ENCODE peak calls at places on chromosomes 4 and X, in ten cellular contexts. One of them, this sample, is unnamed.
A peak's percentile ranks its signal among the peaks of the same experiment; 100 is the strongest.

GRCh38 chrX:29872831-29873230 is 342.5 kb upstream of the MAGEB2 start:
- DNase-seq in GM23338: no peak
- DNase-seq in right lobe of liver: no peak
- DNase-seq in fibroblast of mammary gland: no peak
- DNase-seq in spleen: no peak
- DNase-seq in HCT116: no peak
- DNase-seq in fibroblast of the aortic adventitia: no peak
- DNase-seq in astrocyte of the spinal cord: no peak
- DNase-seq in fibroblast of pulmonary artery: no peak
- DNase-seq in suprapubic skin: no peak
- DNase-seq in this sample: no peak

GRCh38 chrX:44480591-44480990 is 62.1 kb downstream of the FUNDC1 start:
- DNase-seq in fibroblast of mammary gland: no peak
- DNase-seq in astrocyte of the spinal cord: no peak
- DNase-seq in fibroblast of pulmonary artery: no peak
- DNase-seq in HCT116: no peak
- DNase-seq in GM23338: no peak
- DNase-seq in suprapubic skin: no peak
- DNase-seq in fibroblast of the aortic adventitia: no peak
- DNase-seq in right lobe of liver: no peak
- DNase-seq in spleen: no peak
- DNase-seq in this sample: no peak

GRCh38 chrX:84336646-84337045 is 148.6 kb upstream of the RPS6KA6 start:
- DNase-seq in fibroblast of the aortic adventitia: no peak
- DNase-seq in HCT116: no peak
- DNase-seq in astrocyte of the spinal cord: no peak
- DNase-seq in GM23338: no peak
- DNase-seq in right lobe of liver: no peak
- DNase-seq in suprapubic skin: no peak
- DNase-seq in fibroblast of pulmonary artery: peak; percentile 9
- DNase-seq in spleen: no peak
- DNase-seq in fibroblast of mammary gland: no peak
- DNase-seq in this sample: peak; percentile 4

GRCh38 chr4:134906404-134907023 is 704.9 kb upstream of the PABPC4L start:
- DNase-seq in GM23338: peak; percentile 70
- DNase-seq in spleen: no peak
- DNase-seq in fibroblast of the aortic adventitia: no peak
- DNase-seq in astrocyte of the spinal cord: peak; percentile 28
- DNase-seq in fibroblast of pulmonary artery: peak; percentile 25
- DNase-seq in right lobe of liver: no peak
- DNase-seq in fibroblast of mammary gland: no peak
- DNase-seq in suprapubic skin: no peak
- DNase-seq in HCT116: no peak
- DNase-seq in this sample: peak; percentile 7

GRCh38 chrX:67721321-67721720 is 177.5 kb downstream of the AR start:
- DNase-seq in fibroblast of mammary gland: no peak
- DNase-seq in fibroblast of the aortic adventitia: no peak
- DNase-seq in spleen: no peak
- DNase-seq in fibroblast of pulmonary artery: no peak
- DNase-seq in suprapubic skin: no peak
- DNase-seq in right lobe of liver: no peak
- DNase-seq in astrocyte of the spinal cord: no peak
- DNase-seq in HCT116: no peak
- DNase-seq in GM23338: no peak
- DNase-seq in this sample: no peak

GRCh38 chr4:8392591-8393190 is 47.8 kb downstream of the ACOX3 start:
- DNase-seq in HCT116: no peak
- DNase-seq in GM23338: no peak
- DNase-seq in fibroblast of mammary gland: peak; percentile 17
- DNase-seq in fibroblast of pulmonary artery: no peak
- DNase-seq in spleen: no peak
- DNase-seq in suprapubic skin: no peak
- DNase-seq in astrocyte of the spinal cord: peak; percentile 25
- DNase-seq in fibroblast of the aortic adventitia: no peak
- DNase-seq in right lobe of liver: no peak
- DNase-seq in this sample: peak; percentile 9

GRCh38 chr4:121156822-121157769 is 7.0 kb downstream of the TNIP3 start:
- DNase-seq in suprapubic skin: no peak
- DNase-seq in HCT116: no peak
- DNase-seq in astrocyte of the spinal cord: no peak
- DNase-seq in fibroblast of mammary gland: peak; percentile 33
- DNase-seq in right lobe of liver: peak; percentile 54
- DNase-seq in GM23338: peak; percentile 84
- DNase-seq in fibroblast of the aortic adventitia: peak; percentile 24
- DNase-seq in spleen: peak; percentile 81
- DNase-seq in fibroblast of pulmonary artery: peak; percentile 42
- DNase-seq in this sample: peak; percentile 48

GRCh38 chr4:78610546-78611214 is 59.1 kb downstream of the ANXA3 start:
- DNase-seq in fibroblast of mammary gland: peak; percentile 54
- DNase-seq in suprapubic skin: no peak
- DNase-seq in spleen: no peak
- DNase-seq in astrocyte of the spinal cord: no peak
- DNase-seq in fibroblast of pulmonary artery: peak; percentile 48
- DNase-seq in GM23338: no peak
- DNase-seq in fibroblast of the aortic adventitia: peak; percentile 57
- DNase-seq in right lobe of liver: no peak
- DNase-seq in HCT116: no peak
- DNase-seq in this sample: peak; percentile 50

GRCh38 chr4:152981278-152981677 is 45.2 kb downstream of the FHDC1 start:
- DNase-seq in spleen: peak; percentile 40
- DNase-seq in astrocyte of the spinal cord: no peak
- DNase-seq in fibroblast of the aortic adventitia: no peak
- DNase-seq in suprapubic skin: no peak
- DNase-seq in right lobe of liver: no peak
- DNase-seq in GM23338: no peak
- DNase-seq in fibroblast of mammary gland: no peak
- DNase-seq in HCT116: no peak
- DNase-seq in fibroblast of pulmonary artery: no peak
- DNase-seq in this sample: no peak

GRCh38 chr4:108173599-108174057 is 4.9 kb upstream of the LEF1 start:
- DNase-seq in suprapubic skin: no peak
- DNase-seq in GM23338: no peak
- DNase-seq in spleen: no peak
- DNase-seq in fibroblast of mammary gland: no peak
- DNase-seq in astrocyte of the spinal cord: no peak
- DNase-seq in HCT116: no peak
- DNase-seq in right lobe of liver: no peak
- DNase-seq in fibroblast of the aortic adventitia: no peak
- DNase-seq in fibroblast of pulmonary artery: no peak
- DNase-seq in this sample: no peak

GRCh38 chr4:150987204-150987603 is 27.9 kb downstream of the LRBA start:
- DNase-seq in astrocyte of the spinal cord: no peak
- DNase-seq in fibroblast of mammary gland: no peak
- DNase-seq in HCT116: no peak
- DNase-seq in GM23338: no peak
- DNase-seq in fibroblast of pulmonary artery: no peak
- DNase-seq in fibroblast of the aortic adventitia: no peak
- DNase-seq in spleen: no peak
- DNase-seq in suprapubic skin: no peak
- DNase-seq in right lobe of liver: no peak
- DNase-seq in this sample: no peak

GRCh38 chrX:43121637-43122036 is 343.7 kb upstream of the PPP1R2C start:
- DNase-seq in fibroblast of mammary gland: peak; percentile 0
- DNase-seq in right lobe of liver: no peak
- DNase-seq in fibroblast of pulmonary artery: peak; percentile 6
- DNase-seq in HCT116: no peak
- DNase-seq in fibroblast of the aortic adventitia: no peak
- DNase-seq in astrocyte of the spinal cord: no peak
- DNase-seq in GM23338: peak; percentile 6
- DNase-seq in suprapubic skin: no peak
- DNase-seq in spleen: no peak
- DNase-seq in this sample: no peak
- TF ChIP-seq CTCF in fibroblast of mammary gland: no peak
- TF ChIP-seq CTCF in right lobe of liver: no peak
- TF ChIP-seq CTCF in fibroblast of pulmonary artery: peak; percentile 6
- TF ChIP-seq CTCF in HCT116: no peak
- TF ChIP-seq CTCF in fibroblast of the aortic adventitia: no peak
- TF ChIP-seq CTCF in astrocyte of the spinal cord: no peak
- TF ChIP-seq CTCF in GM23338: peak; percentile 26
- TF ChIP-seq CTCF in suprapubic skin: no peak
- TF ChIP-seq CTCF in spleen: no peak
- TF ChIP-seq CTCF in this sample: no peak

DNA sequence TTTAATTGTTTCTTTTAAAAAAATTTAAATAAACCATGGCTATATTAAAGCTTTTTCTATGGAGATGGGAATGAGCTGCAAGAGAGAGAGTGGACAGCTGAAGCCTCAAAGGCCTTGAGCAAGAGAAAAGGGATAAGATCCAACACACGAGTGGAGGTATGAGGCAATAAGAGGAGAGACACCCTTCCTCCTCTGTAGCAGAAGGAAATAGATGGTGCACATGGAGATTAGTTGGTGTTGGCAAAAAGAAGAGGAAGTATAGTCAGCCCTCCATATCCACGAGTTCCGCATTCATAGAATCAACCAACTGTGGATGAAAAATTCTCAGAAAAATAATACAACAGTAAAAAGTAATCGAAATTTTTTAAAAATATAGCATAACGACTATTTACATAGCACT is 3.2 kb downstream of the CXorf38 start:
- DNase-seq in fibroblast of pulmonary artery: peak; percentile 76
- DNase-seq in suprapubic skin: no peak
- DNase-seq in right lobe of liver: no peak
- DNase-seq in fibroblast of mammary gland: peak; percentile 64
- DNase-seq in fibroblast of the aortic adventitia: peak; percentile 77
- DNase-seq in GM23338: no peak
- DNase-seq in spleen: no peak
- DNase-seq in astrocyte of the spinal cord: no peak
- DNase-seq in HCT116: no peak
- DNase-seq in this sample: peak; percentile 68
- H3K4me3 ChIP-seq in fibroblast of pulmonary artery: peak overlapping the region; percentile 53
- H3K4me3 ChIP-seq in suprapubic skin: peak overlapping the region; percentile 35
- H3K4me3 ChIP-seq in right lobe of liver: no peak overlapping the region
- H3K4me3 ChIP-seq in fibroblast of mammary gland: peak overlapping the region; percentile 46
- H3K4me3 ChIP-seq in fibroblast of the aortic adventitia: no peak overlapping the region
- H3K4me3 ChIP-seq in GM23338: no peak overlapping the region
- H3K4me3 ChIP-seq in spleen: peak overlapping the region; percentile 86
- H3K4me3 ChIP-seq in astrocyte of the spinal cord: no peak overlapping the region
- H3K4me3 ChIP-seq in HCT116: no peak overlapping the region
- H3K4me3 ChIP-seq in this sample: peak overlapping the region; percentile 48

GRCh38 chr4:133484287-133484686 is 335.2 kb downstream of the PCDH10 start:
- DNase-seq in GM23338: no peak
- DNase-seq in suprapubic skin: no peak
- DNase-seq in HCT116: no peak
- DNase-seq in fibroblast of mammary gland: no peak
- DNase-seq in fibroblast of the aortic adventitia: no peak
- DNase-seq in spleen: no peak
- DNase-seq in astrocyte of the spinal cord: peak; percentile 20
- DNase-seq in right lobe of liver: no peak
- DNase-seq in fibroblast of pulmonary artery: no peak
- DNase-seq in this sample: no peak

GRCh38 chr4:133483600-133484246 is 334.6 kb downstream of the PCDH10 start:
- DNase-seq in GM23338: peak; percentile 65
- DNase-seq in spleen: no peak
- DNase-seq in right lobe of liver: no peak
- DNase-seq in fibroblast of pulmonary artery: peak; percentile 70
- DNase-seq in HCT116: peak; percentile 34
- DNase-seq in suprapubic skin: no peak
- DNase-seq in astrocyte of the spinal cord: peak; percentile 57
- DNase-seq in fibroblast of the aortic adventitia: peak; percentile 32
- DNase-seq in fibroblast of mammary gland: peak; percentile 12
- DNase-seq in this sample: peak; percentile 36
- TF ChIP-seq CTCF in GM23338: peak; percentile 57
- TF ChIP-seq CTCF in spleen: no peak
- TF ChIP-seq CTCF in right lobe of liver: peak; percentile 38
- TF ChIP-seq CTCF in fibroblast of pulmonary artery: peak; percentile 70
- TF ChIP-seq CTCF in HCT116: peak; percentile 32
- TF ChIP-seq CTCF in suprapubic skin: no peak
- TF ChIP-seq CTCF in astrocyte of the spinal cord: peak; percentile 58
- TF ChIP-seq CTCF in fibroblast of the aortic adventitia: peak; percentile 39
- TF ChIP-seq CTCF in fibroblast of mammary gland: no peak
- TF ChIP-seq CTCF in this sample: peak; percentile 27

GRCh38 chr4:123305746-123306145 is 90.8 kb upstream of the SPRY1 start:
- DNase-seq in astrocyte of the spinal cord: no peak
- DNase-seq in fibroblast of the aortic adventitia: no peak
- DNase-seq in spleen: no peak
- DNase-seq in fibroblast of pulmonary artery: no peak
- DNase-seq in fibroblast of mammary gland: no peak
- DNase-seq in HCT116: no peak
- DNase-seq in GM23338: no peak
- DNase-seq in right lobe of liver: no peak
- DNase-seq in suprapubic skin: no peak
- DNase-seq in this sample: no peak

GRCh38 chr4:123300625-123301024 is 96.0 kb upstream of the SPRY1 start:
- DNase-seq in suprapubic skin: no peak
- DNase-seq in fibroblast of pulmonary artery: no peak
- DNase-seq in fibroblast of mammary gland: no peak
- DNase-seq in right lobe of liver: no peak
- DNase-seq in fibroblast of the aortic adventitia: no peak
- DNase-seq in HCT116: no peak
- DNase-seq in GM23338: no peak
- DNase-seq in spleen: no peak
- DNase-seq in astrocyte of the spinal cord: no peak
- DNase-seq in this sample: no peak

GRCh38 chr4:123300222-123300621 is 96.4 kb upstream of the SPRY1 start:
- DNase-seq in fibroblast of pulmonary artery: no peak
- DNase-seq in suprapubic skin: no peak
- DNase-seq in fibroblast of the aortic adventitia: no peak
- DNase-seq in right lobe of liver: no peak
- DNase-seq in spleen: no peak
- DNase-seq in fibroblast of mammary gland: no peak
- DNase-seq in GM23338: no peak
- DNase-seq in astrocyte of the spinal cord: no peak
- DNase-seq in HCT116: no peak
- DNase-seq in this sample: no peak

GRCh38 chr4:123301942-123302341 is 94.7 kb upstream of the SPRY1 start:
- DNase-seq in astrocyte of the spinal cord: no peak
- DNase-seq in HCT116: no peak
- DNase-seq in right lobe of liver: no peak
- DNase-seq in fibroblast of mammary gland: no peak
- DNase-seq in fibroblast of pulmonary artery: no peak
- DNase-seq in suprapubic skin: no peak
- DNase-seq in fibroblast of the aortic adventitia: no peak
- DNase-seq in spleen: no peak
- DNase-seq in GM23338: no peak
- DNase-seq in this sample: no peak

DNA sequence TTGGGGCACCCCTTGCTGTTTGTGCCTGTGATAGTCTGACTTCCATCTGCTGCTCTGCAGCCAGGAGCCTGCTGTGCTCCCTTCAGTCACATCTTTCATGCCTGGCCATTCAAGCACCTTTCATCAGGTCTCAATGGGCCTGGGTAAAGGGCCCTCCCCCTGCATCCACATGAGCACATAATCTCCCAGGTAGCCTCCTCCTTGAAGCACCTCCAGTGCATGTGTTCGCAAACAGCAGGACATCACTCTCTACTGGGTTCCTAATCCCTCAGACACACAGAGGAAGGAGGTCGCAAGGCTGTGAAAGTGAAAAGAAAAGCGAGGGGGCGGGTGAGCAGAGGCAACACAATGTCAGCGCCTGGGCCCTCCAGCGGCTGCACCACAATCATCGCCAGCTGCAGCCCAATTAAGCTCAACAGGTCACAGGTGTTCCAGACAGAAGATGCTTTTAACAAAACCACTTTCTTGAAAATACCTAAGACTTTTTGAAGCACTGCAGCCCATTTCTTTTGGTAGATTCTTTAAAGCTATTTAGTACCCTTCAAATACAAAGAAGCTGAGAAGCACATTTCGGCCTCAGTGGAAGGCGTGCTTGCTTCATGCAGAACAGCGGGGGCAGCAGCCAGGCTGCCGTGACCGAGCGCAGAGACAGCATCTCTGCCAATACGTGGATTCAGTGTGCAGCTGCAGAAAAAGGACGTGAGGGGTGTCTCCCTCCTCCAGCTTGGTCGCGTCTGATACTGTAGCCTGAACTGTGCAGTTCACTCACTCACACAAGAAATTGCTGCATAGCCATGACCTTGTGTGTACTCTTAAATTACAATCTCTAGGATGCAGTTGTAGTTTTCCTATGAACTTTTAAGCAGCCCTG is 92.2 kb upstream of the SPRY1 start:
- DNase-seq in astrocyte of the spinal cord: no peak
- DNase-seq in fibroblast of the aortic adventitia: no peak
- DNase-seq in right lobe of liver: no peak
- DNase-seq in HCT116: no peak
- DNase-seq in spleen: no peak
- DNase-seq in fibroblast of pulmonary artery: no peak
- DNase-seq in GM23338: peak; percentile 91
- DNase-seq in suprapubic skin: no peak
- DNase-seq in fibroblast of mammary gland: no peak
- DNase-seq in this sample: no peak
- H3K4me3 ChIP-seq in astrocyte of the spinal cord: no peak overlapping the region
- H3K4me3 ChIP-seq in fibroblast of the aortic adventitia: no peak overlapping the region
- H3K4me3 ChIP-seq in right lobe of liver: no peak overlapping the region
- H3K4me3 ChIP-seq in HCT116: no peak overlapping the region
- H3K4me3 ChIP-seq in spleen: no peak overlapping the region
- H3K4me3 ChIP-seq in fibroblast of pulmonary artery: no peak overlapping the region
- H3K4me3 ChIP-seq in GM23338: no peak overlapping the region
- H3K4me3 ChIP-seq in suprapubic skin: no peak overlapping the region
- H3K4me3 ChIP-seq in fibroblast of mammary gland: no peak overlapping the region
- H3K4me3 ChIP-seq in this sample: no peak overlapping the region